ENCODE peak calls at places on chromosomes 7 and 10, in five cellular contexts. F is T-helper 17 cell, Y is sciatic nerve, K is SK-MEL-5, D is lung. E is an unnamed sample.

GRCh38 chr10:96863922-96864543 is 31.9 kb downstream of the LCOR start:
- DNase-seq in F (no peak), Y (no peak), K (no peak), D (no peak), E (no peak)

GRCh38 chr7:5397657-5398237 is 25.9 kb downstream of the TNRC18 start:
- DNase-seq in F (no peak), Y (no peak), K (no peak), D (no peak), E (no peak)

GRCh38 chr7:129969881-129970446 is 17.2 kb upstream of the UBE2H start:
- DNase-seq in F (no peak), Y (no peak), K (peak; percentile 95), D (no peak), E (no peak)

GRCh38 chr10:121927361-121927840 is 430 bp downstream of the ATE1 start:
- DNase-seq in F (no peak), Y (peak; percentile 75), K (peak; percentile 38), D (peak; percentile 34), E (peak; percentile 64)

GRCh38 chr10:74585231-74586087 is 240.9 kb upstream of the KAT6B start:
- DNase-seq in F (peak; percentile 11), Y (no peak), K (no peak), D (no peak), E (peak; percentile 40)

GRCh38 chr7:55405856-55406541 is 40.9 kb downstream of the LANCL2 start:
- DNase-seq in F (no peak), Y (no peak), K (no peak), D (no peak), E (peak; percentile 52)

GRCh38 chr7:140033036-140033435 is 29.7 kb downstream of the PARP12 start:
- DNase-seq in F (no peak), Y (no peak), K (no peak), D (no peak), E (no peak)

GRCh38 chr10:51860257-51860656 is 160.9 kb upstream of the CSTF2T start:
- DNase-seq in F (no peak), Y (no peak), K (peak; percentile 11), D (no peak), E (no peak)

GRCh38 chr7:111229951-111230350 is 139.0 kb downstream of the LRRN3 start:
- DNase-seq in F (no peak), Y (no peak), K (no peak), D (no peak), E (no peak)

GRCh38 chr7:13742719-13743640 is 246.5 kb downstream of the ETV1 start:
- DNase-seq in F (no peak), Y (no peak), K (peak; percentile 82), D (peak; percentile 32), E (peak; percentile 21)

GRCh38 chr10:110865184-110865803 is 6.4 kb upstream of the PDCD4 start:
- DNase-seq in F (no peak), Y (no peak), K (no peak), D (no peak), E (peak; percentile 27)

GRCh38 chr10:47440207-47440606 is 43.7 kb downstream of the ANXA8 start:
- DNase-seq in F (no peak), Y (no peak), K (peak; percentile 2), D (no peak), E (no peak)

GRCh38 chr7:1669486-1669951 is 558 bp upstream of the ELFN1 start:
- DNase-seq in F (no peak), Y (peak; percentile 52), K (no peak), D (no peak), E (no peak)

GRCh38 chr7:32217841-32218467 is 147.7 kb upstream of the PDE1C start:
- DNase-seq in F (no peak), Y (no peak), K (no peak), D (no peak), E (no peak)

GRCh38 chr10:112365451-112365850 is 8.5 kb upstream of the ACSL5 start:
- DNase-seq in F (no peak), Y (no peak), K (no peak), D (no peak), E (no peak)

GRCh38 chr10:87053121-87053520 is 33.0 kb downstream of the FAM25A start:
- DNase-seq in F (no peak), Y (no peak), K (peak; percentile 77), D (no peak), E (no peak)

E was measured in thyroid gland.